ENCODE peak calls at places on chromosomes 4 and X, in eight cellular contexts. One of them, this sample, is unnamed.

GRCh38 chr4:1247811-1248261 is 1.1 kb downstream of the CTBP1 start:
- DNase-seq in bronchial epithelial cell: peak; percentile 17
- DNase-seq in lower leg skin: peak; percentile 88
- DNase-seq in fibroblast of mammary gland: no peak
- DNase-seq in AG04449: no peak
- DNase-seq in osteocyte: peak; percentile 87
- DNase-seq in CD4-positive, alpha-beta T cell: peak; percentile 30
- DNase-seq in left ventricle myocardium inferior: no peak
- DNase-seq in this sample: no peak

GRCh38 chr4:183935355-183936005 is 30.4 kb downstream of the STOX2 start:
- DNase-seq in CD4-positive, alpha-beta T cell: no peak
- DNase-seq in fibroblast of mammary gland: no peak
- DNase-seq in left ventricle myocardium inferior: no peak
- DNase-seq in osteocyte: no peak
- DNase-seq in lower leg skin: no peak
- DNase-seq in bronchial epithelial cell: no peak
- DNase-seq in AG04449: no peak
- DNase-seq in this sample: no peak

GRCh38 chr4:103754844-103755243 is 35.1 kb upstream of the TACR3 start:
- DNase-seq in CD4-positive, alpha-beta T cell: no peak
- DNase-seq in lower leg skin: no peak
- DNase-seq in fibroblast of mammary gland: peak; percentile 21
- DNase-seq in osteocyte: no peak
- DNase-seq in bronchial epithelial cell: peak; percentile 94
- DNase-seq in left ventricle myocardium inferior: no peak
- DNase-seq in AG04449: no peak
- DNase-seq in this sample: no peak

GRCh38 chr4:121669163-121669550 is 27.6 kb downstream of the ANXA5 start:
- DNase-seq in AG04449: no peak
- DNase-seq in CD4-positive, alpha-beta T cell: no peak
- DNase-seq in osteocyte: no peak
- DNase-seq in bronchial epithelial cell: no peak
- DNase-seq in left ventricle myocardium inferior: no peak
- DNase-seq in fibroblast of mammary gland: peak; percentile 93
- DNase-seq in lower leg skin: no peak
- DNase-seq in this sample: no peak

GRCh38 chr4:112604590-112604989 is 32.1 kb downstream of the ZGRF1 start:
- DNase-seq in AG04449: peak; percentile 12
- DNase-seq in CD4-positive, alpha-beta T cell: peak; percentile 12
- DNase-seq in bronchial epithelial cell: peak; percentile 52
- DNase-seq in lower leg skin: no peak
- DNase-seq in fibroblast of mammary gland: peak; percentile 66
- DNase-seq in left ventricle myocardium inferior: no peak
- DNase-seq in osteocyte: no peak
- DNase-seq in this sample: no peak

GRCh38 chrX:14354541-14354940 is 174.8 kb upstream of the GLRA2 start:
- DNase-seq in bronchial epithelial cell: no peak
- DNase-seq in left ventricle myocardium inferior: no peak
- DNase-seq in lower leg skin: no peak
- DNase-seq in osteocyte: no peak
- DNase-seq in fibroblast of mammary gland: peak; percentile 77
- DNase-seq in AG04449: no peak
- DNase-seq in CD4-positive, alpha-beta T cell: no peak
- DNase-seq in this sample: no peak

GRCh38 chrX:2828404-2829065 is at the start of gene GYG2:
- DNase-seq in lower leg skin: no peak
- DNase-seq in left ventricle myocardium inferior: no peak
- DNase-seq in CD4-positive, alpha-beta T cell: no peak
- DNase-seq in AG04449: no peak
- DNase-seq in bronchial epithelial cell: no peak
- DNase-seq in osteocyte: peak; percentile 74
- DNase-seq in fibroblast of mammary gland: peak; percentile 39
- DNase-seq in this sample: peak; percentile 62

GRCh38 chrX:10841579-10841978 is 221.2 kb upstream of the MID1 start:
- DNase-seq in lower leg skin: no peak
- DNase-seq in left ventricle myocardium inferior: no peak
- DNase-seq in AG04449: peak; percentile 16
- DNase-seq in CD4-positive, alpha-beta T cell: no peak
- DNase-seq in bronchial epithelial cell: no peak
- DNase-seq in fibroblast of mammary gland: peak; percentile 45
- DNase-seq in osteocyte: no peak
- DNase-seq in this sample: no peak

GRCh38 chr4:137474711-137475301 is 57.5 kb downstream of the PCDH18 start:
- DNase-seq in left ventricle myocardium inferior: no peak
- DNase-seq in lower leg skin: no peak
- DNase-seq in fibroblast of mammary gland: peak; percentile 46
- DNase-seq in CD4-positive, alpha-beta T cell: no peak
- DNase-seq in osteocyte: no peak
- DNase-seq in AG04449: no peak
- DNase-seq in bronchial epithelial cell: no peak
- DNase-seq in this sample: no peak

GRCh38 chr4:1490011-1490905 is 84.0 kb upstream of the NKX1-1 start:
- DNase-seq in AG04449: no peak
- DNase-seq in CD4-positive, alpha-beta T cell: no peak
- DNase-seq in left ventricle myocardium inferior: no peak
- DNase-seq in osteocyte: no peak
- DNase-seq in bronchial epithelial cell: no peak
- DNase-seq in fibroblast of mammary gland: no peak
- DNase-seq in lower leg skin: no peak
- DNase-seq in this sample: no peak

GRCh38 chr4:112817933-112818921 is 181.3 kb downstream of the LARP7 start:
- DNase-seq in lower leg skin: peak; percentile 95
- DNase-seq in osteocyte: peak; percentile 86
- DNase-seq in left ventricle myocardium inferior: peak; percentile 34
- DNase-seq in bronchial epithelial cell: peak; percentile 66
- DNase-seq in CD4-positive, alpha-beta T cell: no peak
- DNase-seq in fibroblast of mammary gland: peak; percentile 94
- DNase-seq in AG04449: peak; percentile 64
- DNase-seq in this sample: no peak

GRCh38 chrX:120464409-120464808 is 4.7 kb downstream of the LAMP2 start:
- DNase-seq in AG04449: no peak
- DNase-seq in fibroblast of mammary gland: no peak
- DNase-seq in bronchial epithelial cell: no peak
- DNase-seq in osteocyte: no peak
- DNase-seq in lower leg skin: no peak
- DNase-seq in CD4-positive, alpha-beta T cell: no peak
- DNase-seq in left ventricle myocardium inferior: no peak
- DNase-seq in this sample: no peak

GRCh38 chrX:40952855-40953254 is 132.4 kb upstream of the USP9X start:
- DNase-seq in AG04449: no peak
- DNase-seq in bronchial epithelial cell: no peak
- DNase-seq in osteocyte: no peak
- DNase-seq in CD4-positive, alpha-beta T cell: no peak
- DNase-seq in lower leg skin: no peak
- DNase-seq in left ventricle myocardium inferior: no peak
- DNase-seq in fibroblast of mammary gland: peak; percentile 28
- DNase-seq in this sample: no peak

GRCh38 chr4:2320152-2320551 is 58.2 kb upstream of the MXD4 start:
- DNase-seq in CD4-positive, alpha-beta T cell: no peak
- DNase-seq in left ventricle myocardium inferior: no peak
- DNase-seq in fibroblast of mammary gland: no peak
- DNase-seq in lower leg skin: no peak
- DNase-seq in bronchial epithelial cell: no peak
- DNase-seq in AG04449: no peak
- DNase-seq in osteocyte: peak; percentile 80
- DNase-seq in this sample: no peak

GRCh38 chr4:143771269-143771668 is 70.8 kb upstream of the FREM3 start:
- DNase-seq in left ventricle myocardium inferior: no peak
- DNase-seq in osteocyte: no peak
- DNase-seq in lower leg skin: no peak
- DNase-seq in AG04449: no peak
- DNase-seq in bronchial epithelial cell: no peak
- DNase-seq in CD4-positive, alpha-beta T cell: no peak
- DNase-seq in fibroblast of mammary gland: no peak
- DNase-seq in this sample: no peak

DNA sequence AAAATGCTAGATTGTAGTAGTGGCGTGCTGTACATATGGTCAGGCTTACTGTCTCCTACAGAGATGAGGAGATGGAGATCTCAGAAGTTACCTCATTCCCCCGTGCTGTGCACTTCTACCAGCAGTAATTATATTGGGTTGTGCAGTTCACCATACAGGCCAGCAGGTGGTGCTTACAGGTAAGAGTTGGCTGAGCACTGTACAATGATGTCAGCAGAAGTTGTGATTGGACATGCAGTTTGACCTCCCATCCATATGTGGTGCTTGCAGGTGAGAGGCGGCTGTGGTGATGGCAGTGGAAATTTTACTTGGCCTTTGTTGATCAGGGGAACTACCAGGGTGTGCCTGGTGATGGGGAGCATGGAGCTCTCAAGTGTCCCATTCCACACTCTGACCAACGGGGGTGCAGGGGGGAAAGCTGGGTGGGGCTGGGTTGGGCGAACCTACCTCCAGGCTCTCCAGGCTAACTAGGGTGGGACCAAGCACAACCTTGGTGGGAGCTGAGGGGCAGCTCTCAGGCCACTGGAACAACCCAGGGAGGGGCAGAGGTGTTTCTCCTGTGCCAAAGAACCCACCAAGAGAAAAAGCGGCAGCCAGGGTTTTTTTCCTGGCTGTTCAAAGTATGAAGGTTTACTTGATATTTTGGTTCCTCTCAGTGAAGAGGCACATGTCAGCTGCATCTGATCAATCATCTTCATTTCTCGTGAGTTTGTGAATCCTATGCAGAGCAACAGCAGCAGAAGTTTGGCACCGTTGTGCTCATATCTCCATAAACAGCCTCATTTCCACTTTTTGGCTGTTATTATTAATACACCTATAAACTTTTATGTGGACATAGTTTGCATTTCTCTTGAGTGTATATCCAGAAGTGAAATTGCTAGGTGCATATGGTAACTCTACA is 73.8 kb upstream of the FREM3 start:
- DNase-seq in left ventricle myocardium inferior: no peak
- DNase-seq in lower leg skin: no peak
- DNase-seq in CD4-positive, alpha-beta T cell: no peak
- DNase-seq in AG04449: no peak
- DNase-seq in bronchial epithelial cell: peak; percentile 54
- DNase-seq in osteocyte: no peak
- DNase-seq in fibroblast of mammary gland: peak; percentile 68
- DNase-seq in this sample: no peak
- TF ChIP-seq CTCF in left ventricle myocardium inferior: peak; percentile 64
- TF ChIP-seq CTCF in lower leg skin: no peak
- TF ChIP-seq CTCF in CD4-positive, alpha-beta T cell: no peak
- TF ChIP-seq CTCF in AG04449: peak; percentile 73
- TF ChIP-seq CTCF in bronchial epithelial cell: peak; percentile 72
- TF ChIP-seq CTCF in osteocyte: peak; percentile 60
- TF ChIP-seq CTCF in fibroblast of mammary gland: peak; percentile 80
- TF ChIP-seq CTCF in this sample: peak; percentile 74

GRCh38 chrX:100609591-100609990 is 24.9 kb downstream of the TNMD start:
- DNase-seq in lower leg skin: no peak
- DNase-seq in CD4-positive, alpha-beta T cell: no peak
- DNase-seq in AG04449: no peak
- DNase-seq in bronchial epithelial cell: no peak
- DNase-seq in osteocyte: no peak
- DNase-seq in left ventricle myocardium inferior: no peak
- DNase-seq in fibroblast of mammary gland: no peak
- DNase-seq in this sample: no peak

GRCh38 chrX:100611951-100612350 is 24.7 kb downstream of the TSPAN6 start:
- DNase-seq in left ventricle myocardium inferior: no peak
- DNase-seq in osteocyte: no peak
- DNase-seq in bronchial epithelial cell: no peak
- DNase-seq in lower leg skin: no peak
- DNase-seq in CD4-positive, alpha-beta T cell: no peak
- DNase-seq in fibroblast of mammary gland: no peak
- DNase-seq in AG04449: no peak
- DNase-seq in this sample: no peak

DNA sequence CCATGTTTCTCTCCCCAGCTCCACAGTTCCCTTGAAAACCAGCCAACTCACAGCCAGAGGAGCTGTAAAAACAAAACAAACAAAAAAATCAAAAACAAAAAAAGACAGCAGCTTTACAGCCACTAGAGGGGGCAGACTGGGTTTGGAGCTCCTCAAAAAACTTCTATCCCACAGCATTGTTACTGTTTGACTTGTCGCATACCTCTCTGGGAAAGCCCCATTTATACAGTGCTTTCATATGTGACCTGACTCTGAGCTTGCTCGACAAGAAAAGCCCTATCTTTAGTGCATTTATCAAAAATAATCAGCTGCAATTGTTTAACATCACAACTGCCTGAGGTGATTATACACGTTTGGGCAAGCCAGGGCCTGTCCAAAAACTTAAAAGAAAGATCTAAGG is 21.6 kb downstream of the TSPAN6 start:
- DNase-seq in CD4-positive, alpha-beta T cell: no peak
- DNase-seq in fibroblast of mammary gland: peak; percentile 75
- DNase-seq in bronchial epithelial cell: peak; percentile 59
- DNase-seq in lower leg skin: no peak
- DNase-seq in osteocyte: no peak
- DNase-seq in left ventricle myocardium inferior: no peak
- DNase-seq in AG04449: no peak
- DNase-seq in this sample: no peak
- TF ChIP-seq CTCF in CD4-positive, alpha-beta T cell: no peak
- TF ChIP-seq CTCF in fibroblast of mammary gland: peak; percentile 77
- TF ChIP-seq CTCF in bronchial epithelial cell: peak; percentile 46
- TF ChIP-seq CTCF in lower leg skin: no peak
- TF ChIP-seq CTCF in osteocyte: peak; percentile 64
- TF ChIP-seq CTCF in left ventricle myocardium inferior: peak; percentile 49
- TF ChIP-seq CTCF in AG04449: peak; percentile 52
- TF ChIP-seq CTCF in this sample: peak; percentile 56

DNA sequence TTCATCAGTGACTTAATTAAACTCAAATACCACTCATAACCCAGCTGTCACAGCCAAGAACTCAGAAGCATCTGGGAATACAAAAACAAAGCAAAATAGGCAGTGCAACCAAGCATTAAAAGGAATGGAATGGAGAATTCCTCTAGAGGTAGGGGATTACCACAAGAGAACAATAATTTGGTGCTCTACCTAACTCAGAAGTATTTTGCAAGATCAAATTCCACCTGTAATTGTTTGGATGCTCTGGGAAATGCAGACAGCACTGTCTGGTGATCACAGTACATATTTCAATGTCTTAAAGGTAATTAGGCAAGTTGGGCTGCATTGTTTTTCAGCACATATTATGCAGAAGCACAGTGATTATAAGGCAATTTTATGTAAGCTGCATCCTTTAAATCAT is 547.5 kb downstream of the TRAM1L1 start:
- DNase-seq in fibroblast of mammary gland: no peak
- DNase-seq in lower leg skin: no peak
- DNase-seq in left ventricle myocardium inferior: no peak
- DNase-seq in osteocyte: no peak
- DNase-seq in bronchial epithelial cell: no peak
- DNase-seq in CD4-positive, alpha-beta T cell: no peak
- DNase-seq in AG04449: no peak
- DNase-seq in this sample: no peak
- TF ChIP-seq CTCF in fibroblast of mammary gland: no peak
- TF ChIP-seq CTCF in lower leg skin: no peak
- TF ChIP-seq CTCF in left ventricle myocardium inferior: no peak
- TF ChIP-seq CTCF in osteocyte: no peak
- TF ChIP-seq CTCF in bronchial epithelial cell: no peak
- TF ChIP-seq CTCF in CD4-positive, alpha-beta T cell: no peak
- TF ChIP-seq CTCF in AG04449: no peak
- TF ChIP-seq CTCF in this sample: no peak

DNA sequence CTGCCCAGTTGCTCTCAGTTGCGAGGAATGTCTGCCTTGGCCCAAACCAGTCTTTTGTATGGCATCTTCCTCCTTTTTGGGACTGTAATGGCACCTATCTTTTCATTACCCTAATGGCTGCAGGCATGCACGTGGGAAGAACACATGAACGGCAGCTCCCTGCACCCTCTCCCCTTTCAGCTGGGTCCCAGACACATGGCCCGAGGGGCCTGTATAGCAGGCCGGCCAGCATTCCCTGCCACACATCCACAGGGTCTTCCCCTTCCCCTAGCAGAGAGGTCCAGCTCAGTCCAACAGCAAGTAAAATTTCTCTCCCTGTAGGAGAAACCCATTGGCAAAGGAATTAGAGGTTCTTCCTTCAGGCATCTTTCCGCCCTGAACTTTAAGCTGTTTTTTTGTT is 829.1 kb upstream of the AGA start:
- DNase-seq in AG04449: no peak
- DNase-seq in bronchial epithelial cell: no peak
- DNase-seq in osteocyte: no peak
- DNase-seq in left ventricle myocardium inferior: no peak
- DNase-seq in lower leg skin: no peak
- DNase-seq in CD4-positive, alpha-beta T cell: no peak
- DNase-seq in fibroblast of mammary gland: no peak
- DNase-seq in this sample: no peak
- TF ChIP-seq CTCF in AG04449: no peak
- TF ChIP-seq CTCF in bronchial epithelial cell: no peak
- TF ChIP-seq CTCF in osteocyte: no peak
- TF ChIP-seq CTCF in left ventricle myocardium inferior: no peak
- TF ChIP-seq CTCF in lower leg skin: no peak
- TF ChIP-seq CTCF in CD4-positive, alpha-beta T cell: no peak
- TF ChIP-seq CTCF in fibroblast of mammary gland: no peak
- TF ChIP-seq CTCF in this sample: no peak